ENCODE peak calls at places on chromosomes 7 and 10, in seven cellular contexts. One of them, this sample, is unnamed.

GRCh38 chr7:22671177-22671879 is 55.7 kb upstream of the IL6 start:
- DNase-seq in GM23338: no peak
- DNase-seq in EL: peak
- DNase-seq in activated effector memory CD4-positive, alpha-beta T cell treated with Interleukin-2 at 50 U/mL for 16 hours: no peak
- DNase-seq in activated CD8-positive, alpha-beta memory T cell treated with anti-CD3 and anti-CD28 coated beads, Interleukin-2, amount 50 U/mL, for 4 hours: no peak
- DNase-seq in stimulated activated CD8-positive, alpha-beta memory T cell treated with anti-CD3 and anti-CD28 coated beads, Interleukin-7, amount 100 ng/mL, for 1 hour: no peak
- DNase-seq in amygdala: no peak
- DNase-seq in this sample: peak

GRCh38 chr10:48885376-48885775 is 54.3 kb downstream of the LRRC18 start:
- DNase-seq in amygdala: no peak
- DNase-seq in stimulated activated CD8-positive, alpha-beta memory T cell treated with anti-CD3 and anti-CD28 coated beads, Interleukin-7, amount 100 ng/mL, for 1 hour: no peak
- DNase-seq in activated CD8-positive, alpha-beta memory T cell treated with anti-CD3 and anti-CD28 coated beads, Interleukin-2, amount 50 U/mL, for 4 hours: no peak
- DNase-seq in GM23338: peak
- DNase-seq in EL: no peak
- DNase-seq in activated effector memory CD4-positive, alpha-beta T cell treated with Interleukin-2 at 50 U/mL for 16 hours: no peak
- DNase-seq in this sample: no peak

GRCh38 chr7:142535123-142535779 is 214.0 kb upstream of the PRSS1 start:
- DNase-seq in amygdala: no peak
- DNase-seq in EL: peak
- DNase-seq in activated CD8-positive, alpha-beta memory T cell treated with anti-CD3 and anti-CD28 coated beads, Interleukin-2, amount 50 U/mL, for 4 hours: peak
- DNase-seq in GM23338: peak
- DNase-seq in stimulated activated CD8-positive, alpha-beta memory T cell treated with anti-CD3 and anti-CD28 coated beads, Interleukin-7, amount 100 ng/mL, for 1 hour: peak
- DNase-seq in activated effector memory CD4-positive, alpha-beta T cell treated with Interleukin-2 at 50 U/mL for 16 hours: peak
- DNase-seq in this sample: peak

GRCh38 chr10:2920638-2921037 is 146.7 kb upstream of the PFKP start:
- DNase-seq in activated effector memory CD4-positive, alpha-beta T cell treated with Interleukin-2 at 50 U/mL for 16 hours: no peak
- DNase-seq in GM23338: no peak
- DNase-seq in amygdala: no peak
- DNase-seq in activated CD8-positive, alpha-beta memory T cell treated with anti-CD3 and anti-CD28 coated beads, Interleukin-2, amount 50 U/mL, for 4 hours: no peak
- DNase-seq in EL: no peak
- DNase-seq in stimulated activated CD8-positive, alpha-beta memory T cell treated with anti-CD3 and anti-CD28 coated beads, Interleukin-7, amount 100 ng/mL, for 1 hour: no peak
- DNase-seq in this sample: no peak

GRCh38 chr10:114179148-114179547 is at the start of gene TDRD1:
- DNase-seq in amygdala: no peak
- DNase-seq in activated effector memory CD4-positive, alpha-beta T cell treated with Interleukin-2 at 50 U/mL for 16 hours: no peak
- DNase-seq in activated CD8-positive, alpha-beta memory T cell treated with anti-CD3 and anti-CD28 coated beads, Interleukin-2, amount 50 U/mL, for 4 hours: no peak
- DNase-seq in stimulated activated CD8-positive, alpha-beta memory T cell treated with anti-CD3 and anti-CD28 coated beads, Interleukin-7, amount 100 ng/mL, for 1 hour: no peak
- DNase-seq in EL: no peak
- DNase-seq in GM23338: peak
- DNase-seq in this sample: no peak

GRCh38 chr10:116113721-116114501 is 159.1 kb downstream of the GFRA1 start:
- DNase-seq in EL: peak
- DNase-seq in amygdala: no peak
- DNase-seq in activated effector memory CD4-positive, alpha-beta T cell treated with Interleukin-2 at 50 U/mL for 16 hours: no peak
- DNase-seq in GM23338: no peak
- DNase-seq in stimulated activated CD8-positive, alpha-beta memory T cell treated with anti-CD3 and anti-CD28 coated beads, Interleukin-7, amount 100 ng/mL, for 1 hour: no peak
- DNase-seq in activated CD8-positive, alpha-beta memory T cell treated with anti-CD3 and anti-CD28 coated beads, Interleukin-2, amount 50 U/mL, for 4 hours: no peak
- DNase-seq in this sample: peak

GRCh38 chr7:100374601-100375000 is 1.3 kb downstream of the PILRA start:
- DNase-seq in GM23338: no peak
- DNase-seq in activated CD8-positive, alpha-beta memory T cell treated with anti-CD3 and anti-CD28 coated beads, Interleukin-2, amount 50 U/mL, for 4 hours: no peak
- DNase-seq in stimulated activated CD8-positive, alpha-beta memory T cell treated with anti-CD3 and anti-CD28 coated beads, Interleukin-7, amount 100 ng/mL, for 1 hour: no peak
- DNase-seq in EL: no peak
- DNase-seq in amygdala: no peak
- DNase-seq in activated effector memory CD4-positive, alpha-beta T cell treated with Interleukin-2 at 50 U/mL for 16 hours: no peak
- DNase-seq in this sample: no peak

GRCh38 chr7:55572378-55573233 is at the start of gene VOPP1:
- DNase-seq in stimulated activated CD8-positive, alpha-beta memory T cell treated with anti-CD3 and anti-CD28 coated beads, Interleukin-7, amount 100 ng/mL, for 1 hour: no peak
- DNase-seq in activated CD8-positive, alpha-beta memory T cell treated with anti-CD3 and anti-CD28 coated beads, Interleukin-2, amount 50 U/mL, for 4 hours: peak
- DNase-seq in amygdala: no peak
- DNase-seq in GM23338: peak
- DNase-seq in EL: peak
- DNase-seq in activated effector memory CD4-positive, alpha-beta T cell treated with Interleukin-2 at 50 U/mL for 16 hours: peak
- DNase-seq in this sample: no peak

GRCh38 chr10:34985823-34986222 is 104.3 kb downstream of the CUL2 start:
- DNase-seq in amygdala: no peak
- DNase-seq in stimulated activated CD8-positive, alpha-beta memory T cell treated with anti-CD3 and anti-CD28 coated beads, Interleukin-7, amount 100 ng/mL, for 1 hour: no peak
- DNase-seq in activated CD8-positive, alpha-beta memory T cell treated with anti-CD3 and anti-CD28 coated beads, Interleukin-2, amount 50 U/mL, for 4 hours: no peak
- DNase-seq in EL: peak
- DNase-seq in GM23338: peak
- DNase-seq in activated effector memory CD4-positive, alpha-beta T cell treated with Interleukin-2 at 50 U/mL for 16 hours: no peak
- DNase-seq in this sample: no peak

GRCh38 chr7:92632791-92633190 is 42.6 kb upstream of the FAM133B start:
- DNase-seq in activated CD8-positive, alpha-beta memory T cell treated with anti-CD3 and anti-CD28 coated beads, Interleukin-2, amount 50 U/mL, for 4 hours: no peak
- DNase-seq in activated effector memory CD4-positive, alpha-beta T cell treated with Interleukin-2 at 50 U/mL for 16 hours: no peak
- DNase-seq in EL: no peak
- DNase-seq in amygdala: no peak
- DNase-seq in GM23338: no peak
- DNase-seq in stimulated activated CD8-positive, alpha-beta memory T cell treated with anti-CD3 and anti-CD28 coated beads, Interleukin-7, amount 100 ng/mL, for 1 hour: no peak
- DNase-seq in this sample: no peak

GRCh38 chr7:92075455-92076158 is 58.7 kb downstream of the CYP51A1 start:
- DNase-seq in EL: no peak
- DNase-seq in activated effector memory CD4-positive, alpha-beta T cell treated with Interleukin-2 at 50 U/mL for 16 hours: no peak
- DNase-seq in stimulated activated CD8-positive, alpha-beta memory T cell treated with anti-CD3 and anti-CD28 coated beads, Interleukin-7, amount 100 ng/mL, for 1 hour: no peak
- DNase-seq in amygdala: no peak
- DNase-seq in activated CD8-positive, alpha-beta memory T cell treated with anti-CD3 and anti-CD28 coated beads, Interleukin-2, amount 50 U/mL, for 4 hours: no peak
- DNase-seq in GM23338: no peak
- DNase-seq in this sample: no peak

GRCh38 chr7:50812847-50813475 is 30.3 kb upstream of the GRB10 start:
- DNase-seq in EL: peak
- DNase-seq in GM23338: peak
- DNase-seq in activated effector memory CD4-positive, alpha-beta T cell treated with Interleukin-2 at 50 U/mL for 16 hours: no peak
- DNase-seq in activated CD8-positive, alpha-beta memory T cell treated with anti-CD3 and anti-CD28 coated beads, Interleukin-2, amount 50 U/mL, for 4 hours: no peak
- DNase-seq in stimulated activated CD8-positive, alpha-beta memory T cell treated with anti-CD3 and anti-CD28 coated beads, Interleukin-7, amount 100 ng/mL, for 1 hour: no peak
- DNase-seq in amygdala: no peak
- DNase-seq in this sample: peak

GRCh38 chr7:55017841-55018240 is 976 bp upstream of the EGFR start:
- DNase-seq in activated CD8-positive, alpha-beta memory T cell treated with anti-CD3 and anti-CD28 coated beads, Interleukin-2, amount 50 U/mL, for 4 hours: no peak
- DNase-seq in activated effector memory CD4-positive, alpha-beta T cell treated with Interleukin-2 at 50 U/mL for 16 hours: no peak
- DNase-seq in amygdala: no peak
- DNase-seq in EL: no peak
- DNase-seq in GM23338: no peak
- DNase-seq in stimulated activated CD8-positive, alpha-beta memory T cell treated with anti-CD3 and anti-CD28 coated beads, Interleukin-7, amount 100 ng/mL, for 1 hour: no peak
- DNase-seq in this sample: no peak

GRCh38 chr10:111360260-111360925 is 283.6 kb downstream of the ADRA2A start:
- DNase-seq in amygdala: no peak
- DNase-seq in stimulated activated CD8-positive, alpha-beta memory T cell treated with anti-CD3 and anti-CD28 coated beads, Interleukin-7, amount 100 ng/mL, for 1 hour: no peak
- DNase-seq in activated effector memory CD4-positive, alpha-beta T cell treated with Interleukin-2 at 50 U/mL for 16 hours: no peak
- DNase-seq in EL: peak
- DNase-seq in GM23338: peak
- DNase-seq in activated CD8-positive, alpha-beta memory T cell treated with anti-CD3 and anti-CD28 coated beads, Interleukin-2, amount 50 U/mL, for 4 hours: no peak
- DNase-seq in this sample: no peak

GRCh38 chr7:45092100-45092930 is 3.5 kb upstream of the NACAD start:
- DNase-seq in GM23338: peak
- DNase-seq in stimulated activated CD8-positive, alpha-beta memory T cell treated with anti-CD3 and anti-CD28 coated beads, Interleukin-7, amount 100 ng/mL, for 1 hour: no peak
- DNase-seq in activated effector memory CD4-positive, alpha-beta T cell treated with Interleukin-2 at 50 U/mL for 16 hours: no peak
- DNase-seq in EL: peak
- DNase-seq in amygdala: no peak
- DNase-seq in activated CD8-positive, alpha-beta memory T cell treated with anti-CD3 and anti-CD28 coated beads, Interleukin-2, amount 50 U/mL, for 4 hours: no peak
- DNase-seq in this sample: peak

GRCh38 chr7:69597278-69598076 is 798 bp upstream of the AUTS2 start:
- DNase-seq in activated CD8-positive, alpha-beta memory T cell treated with anti-CD3 and anti-CD28 coated beads, Interleukin-2, amount 50 U/mL, for 4 hours: no peak
- DNase-seq in stimulated activated CD8-positive, alpha-beta memory T cell treated with anti-CD3 and anti-CD28 coated beads, Interleukin-7, amount 100 ng/mL, for 1 hour: no peak
- DNase-seq in GM23338: peak
- DNase-seq in EL: no peak
- DNase-seq in amygdala: peak
- DNase-seq in activated effector memory CD4-positive, alpha-beta T cell treated with Interleukin-2 at 50 U/mL for 16 hours: no peak
- DNase-seq in this sample: no peak

GRCh38 chr7:8160810-8161209 is 101.2 kb downstream of the ICA1 start:
- DNase-seq in activated CD8-positive, alpha-beta memory T cell treated with anti-CD3 and anti-CD28 coated beads, Interleukin-2, amount 50 U/mL, for 4 hours: no peak
- DNase-seq in GM23338: no peak
- DNase-seq in amygdala: no peak
- DNase-seq in EL: peak
- DNase-seq in stimulated activated CD8-positive, alpha-beta memory T cell treated with anti-CD3 and anti-CD28 coated beads, Interleukin-7, amount 100 ng/mL, for 1 hour: no peak
- DNase-seq in activated effector memory CD4-positive, alpha-beta T cell treated with Interleukin-2 at 50 U/mL for 16 hours: no peak
- DNase-seq in this sample: peak

GRCh38 chr7:55554055-55554454 is 18.2 kb downstream of the VOPP1 start:
- DNase-seq in EL: no peak
- DNase-seq in GM23338: no peak
- DNase-seq in stimulated activated CD8-positive, alpha-beta memory T cell treated with anti-CD3 and anti-CD28 coated beads, Interleukin-7, amount 100 ng/mL, for 1 hour: no peak
- DNase-seq in activated CD8-positive, alpha-beta memory T cell treated with anti-CD3 and anti-CD28 coated beads, Interleukin-2, amount 50 U/mL, for 4 hours: no peak
- DNase-seq in amygdala: no peak
- DNase-seq in activated effector memory CD4-positive, alpha-beta T cell treated with Interleukin-2 at 50 U/mL for 16 hours: no peak
- DNase-seq in this sample: no peak

GRCh38 chr7:123966936-123967335 is 41.9 kb downstream of the SPAM1 start:
- DNase-seq in GM23338: peak
- DNase-seq in stimulated activated CD8-positive, alpha-beta memory T cell treated with anti-CD3 and anti-CD28 coated beads, Interleukin-7, amount 100 ng/mL, for 1 hour: no peak
- DNase-seq in EL: no peak
- DNase-seq in amygdala: no peak
- DNase-seq in activated CD8-positive, alpha-beta memory T cell treated with anti-CD3 and anti-CD28 coated beads, Interleukin-2, amount 50 U/mL, for 4 hours: no peak
- DNase-seq in activated effector memory CD4-positive, alpha-beta T cell treated with Interleukin-2 at 50 U/mL for 16 hours: no peak
- DNase-seq in this sample: no peak

GRCh38 chr7:158056761-158057160 is 530.9 kb downstream of the PTPRN2 start:
- DNase-seq in EL: no peak
- DNase-seq in stimulated activated CD8-positive, alpha-beta memory T cell treated with anti-CD3 and anti-CD28 coated beads, Interleukin-7, amount 100 ng/mL, for 1 hour: no peak
- DNase-seq in activated effector memory CD4-positive, alpha-beta T cell treated with Interleukin-2 at 50 U/mL for 16 hours: no peak
- DNase-seq in activated CD8-positive, alpha-beta memory T cell treated with anti-CD3 and anti-CD28 coated beads, Interleukin-2, amount 50 U/mL, for 4 hours: no peak
- DNase-seq in GM23338: no peak
- DNase-seq in amygdala: no peak
- DNase-seq in this sample: no peak

GRCh38 chr10:59905066-59905734 is 1.2 kb downstream of the CCDC6 start:
- DNase-seq in activated effector memory CD4-positive, alpha-beta T cell treated with Interleukin-2 at 50 U/mL for 16 hours: no peak
- DNase-seq in EL: peak
- DNase-seq in stimulated activated CD8-positive, alpha-beta memory T cell treated with anti-CD3 and anti-CD28 coated beads, Interleukin-7, amount 100 ng/mL, for 1 hour: no peak
- DNase-seq in activated CD8-positive, alpha-beta memory T cell treated with anti-CD3 and anti-CD28 coated beads, Interleukin-2, amount 50 U/mL, for 4 hours: no peak
- DNase-seq in GM23338: peak
- DNase-seq in amygdala: no peak
- DNase-seq in this sample: no peak

GRCh38 chr7:121697731-121698396 is 175.1 kb upstream of the PTPRZ1 start:
- DNase-seq in stimulated activated CD8-positive, alpha-beta memory T cell treated with anti-CD3 and anti-CD28 coated beads, Interleukin-7, amount 100 ng/mL, for 1 hour: no peak
- DNase-seq in amygdala: no peak
- DNase-seq in EL: no peak
- DNase-seq in activated effector memory CD4-positive, alpha-beta T cell treated with Interleukin-2 at 50 U/mL for 16 hours: no peak
- DNase-seq in activated CD8-positive, alpha-beta memory T cell treated with anti-CD3 and anti-CD28 coated beads, Interleukin-2, amount 50 U/mL, for 4 hours: no peak
- DNase-seq in GM23338: no peak
- DNase-seq in this sample: no peak

GRCh38 chr10:17144757-17145156 is 15.1 kb upstream of the CUBN start:
- DNase-seq in amygdala: no peak
- DNase-seq in activated effector memory CD4-positive, alpha-beta T cell treated with Interleukin-2 at 50 U/mL for 16 hours: no peak
- DNase-seq in activated CD8-positive, alpha-beta memory T cell treated with anti-CD3 and anti-CD28 coated beads, Interleukin-2, amount 50 U/mL, for 4 hours: peak
- DNase-seq in EL: no peak
- DNase-seq in stimulated activated CD8-positive, alpha-beta memory T cell treated with anti-CD3 and anti-CD28 coated beads, Interleukin-7, amount 100 ng/mL, for 1 hour: no peak
- DNase-seq in GM23338: no peak
- DNase-seq in this sample: peak

GRCh38 chr7:40008218-40008815 is 58.3 kb downstream of the CDK13 start:
- DNase-seq in EL: peak
- DNase-seq in activated CD8-positive, alpha-beta memory T cell treated with anti-CD3 and anti-CD28 coated beads, Interleukin-2, amount 50 U/mL, for 4 hours: no peak
- DNase-seq in GM23338: no peak
- DNase-seq in activated effector memory CD4-positive, alpha-beta T cell treated with Interleukin-2 at 50 U/mL for 16 hours: no peak
- DNase-seq in amygdala: no peak
- DNase-seq in stimulated activated CD8-positive, alpha-beta memory T cell treated with anti-CD3 and anti-CD28 coated beads, Interleukin-7, amount 100 ng/mL, for 1 hour: no peak
- DNase-seq in this sample: peak

GRCh38 chr10:13921941-13922340 is 335.2 kb downstream of the PRPF18 start:
- DNase-seq in amygdala: no peak
- DNase-seq in stimulated activated CD8-positive, alpha-beta memory T cell treated with anti-CD3 and anti-CD28 coated beads, Interleukin-7, amount 100 ng/mL, for 1 hour: no peak
- DNase-seq in activated CD8-positive, alpha-beta memory T cell treated with anti-CD3 and anti-CD28 coated beads, Interleukin-2, amount 50 U/mL, for 4 hours: no peak
- DNase-seq in activated effector memory CD4-positive, alpha-beta T cell treated with Interleukin-2 at 50 U/mL for 16 hours: no peak
- DNase-seq in GM23338: no peak
- DNase-seq in EL: no peak
- DNase-seq in this sample: no peak

GRCh38 chr7:106050743-106051110 is 61.4 kb downstream of the SYPL1 start:
- DNase-seq in amygdala: no peak
- DNase-seq in activated CD8-positive, alpha-beta memory T cell treated with anti-CD3 and anti-CD28 coated beads, Interleukin-2, amount 50 U/mL, for 4 hours: no peak
- DNase-seq in stimulated activated CD8-positive, alpha-beta memory T cell treated with anti-CD3 and anti-CD28 coated beads, Interleukin-7, amount 100 ng/mL, for 1 hour: no peak
- DNase-seq in GM23338: no peak
- DNase-seq in EL: peak
- DNase-seq in activated effector memory CD4-positive, alpha-beta T cell treated with Interleukin-2 at 50 U/mL for 16 hours: no peak
- DNase-seq in this sample: peak

GRCh38 chr7:29609162-29610030 is 45.8 kb downstream of the PRR15 start:
- DNase-seq in GM23338: peak
- DNase-seq in amygdala: no peak
- DNase-seq in activated effector memory CD4-positive, alpha-beta T cell treated with Interleukin-2 at 50 U/mL for 16 hours: no peak
- DNase-seq in stimulated activated CD8-positive, alpha-beta memory T cell treated with anti-CD3 and anti-CD28 coated beads, Interleukin-7, amount 100 ng/mL, for 1 hour: no peak
- DNase-seq in activated CD8-positive, alpha-beta memory T cell treated with anti-CD3 and anti-CD28 coated beads, Interleukin-2, amount 50 U/mL, for 4 hours: no peak
- DNase-seq in EL: peak
- DNase-seq in this sample: peak

GRCh38 chr7:142645777-142646176 is 103.5 kb upstream of the PRSS1 start:
- DNase-seq in EL: no peak
- DNase-seq in activated effector memory CD4-positive, alpha-beta T cell treated with Interleukin-2 at 50 U/mL for 16 hours: no peak
- DNase-seq in amygdala: no peak
- DNase-seq in stimulated activated CD8-positive, alpha-beta memory T cell treated with anti-CD3 and anti-CD28 coated beads, Interleukin-7, amount 100 ng/mL, for 1 hour: no peak
- DNase-seq in activated CD8-positive, alpha-beta memory T cell treated with anti-CD3 and anti-CD28 coated beads, Interleukin-2, amount 50 U/mL, for 4 hours: no peak
- DNase-seq in GM23338: no peak
- DNase-seq in this sample: no peak

GRCh38 chr10:530717-531116 is 158.8 kb downstream of the DIP2C start:
- DNase-seq in EL: no peak
- DNase-seq in amygdala: no peak
- DNase-seq in GM23338: no peak
- DNase-seq in activated effector memory CD4-positive, alpha-beta T cell treated with Interleukin-2 at 50 U/mL for 16 hours: no peak
- DNase-seq in stimulated activated CD8-positive, alpha-beta memory T cell treated with anti-CD3 and anti-CD28 coated beads, Interleukin-7, amount 100 ng/mL, for 1 hour: no peak
- DNase-seq in activated CD8-positive, alpha-beta memory T cell treated with anti-CD3 and anti-CD28 coated beads, Interleukin-2, amount 50 U/mL, for 4 hours: no peak
- DNase-seq in this sample: no peak

GRCh38 chr10:31602541-31603244 is 283.7 kb downstream of the ZEB1 start:
- DNase-seq in activated effector memory CD4-positive, alpha-beta T cell treated with Interleukin-2 at 50 U/mL for 16 hours: no peak
- DNase-seq in activated CD8-positive, alpha-beta memory T cell treated with anti-CD3 and anti-CD28 coated beads, Interleukin-2, amount 50 U/mL, for 4 hours: no peak
- DNase-seq in GM23338: peak
- DNase-seq in amygdala: peak
- DNase-seq in stimulated activated CD8-positive, alpha-beta memory T cell treated with anti-CD3 and anti-CD28 coated beads, Interleukin-7, amount 100 ng/mL, for 1 hour: no peak
- DNase-seq in EL: peak
- DNase-seq in this sample: peak